ENCODE peak calls at places on chromosome 21, in nine cellular contexts. G is BJ; R is left ventricle myocardium inferior; C is heart left ventricle; W is effector CD8-positive, alpha-beta T cell; Q is BE2C; E is effector CD4-positive, alpha-beta T cell; O is mesendoderm; J is NCI-H2107. L is an unnamed sample.

GRCh38 chr21:41196990-41197389 is 29.0 kb downstream of the BACE2 start:
- DNase-seq in G (no peak), R (no peak), C (no peak), W (no peak), Q (no peak), E (no peak), O (no peak), J (no peak), L (no peak)

GRCh38 chr21:28769683-28770082 is 223.0 kb downstream of the LTN1 start:
- DNase-seq in G (no peak), R (no peak), C (no peak), W (no peak), Q (no peak), E (no peak), O (no peak), J (no peak), L (no peak)

GRCh38 chr21:38341546-38342012 is 84.8 kb downstream of the KCNJ15 start:
- DNase-seq in G (no peak), R (no peak), C (no peak), W (no peak), Q (no peak), E (no peak), O (no peak), J (no peak), L (no peak)

GRCh38 chr21:17501107-17502006 is 11.5 kb upstream of the CXADR start:
- DNase-seq in G (no peak), R (no peak), C (no peak), W (no peak), Q (no peak), E (no peak), O (no peak), J (no peak), L (no peak)

GRCh38 chr21:44760376-44760775 is 41.2 kb downstream of the UBE2G2 start:
- DNase-seq in G (no peak), R (no peak), C (no peak), W (no peak), Q (no peak), E (no peak), O (no peak), J (no peak), L (no peak)

GRCh38 chr21:22728091-22728490 is 1729.9 kb downstream of the NCAM2 start:
- DNase-seq in G (no peak), R (no peak), C (no peak), W (no peak), Q (no peak), E (no peak), O (peak), J (no peak), L (no peak)

GRCh38 chr21:32726742-32727477 is 903 bp downstream of the SYNJ1 start:
- DNase-seq in G (no peak), R (peak), C (peak), W (no peak), Q (peak), E (no peak), O (peak), J (no peak), L (peak)

GRCh38 chr21:45406801-45407628 is 2.0 kb downstream of the COL18A1 start:
- DNase-seq in G (no peak), R (peak), C (no peak), W (no peak), Q (no peak), E (no peak), O (peak), J (no peak), L (no peak)

GRCh38 chr21:42614811-42615342 is 38.5 kb upstream of the PDE9A start:
- DNase-seq in G (no peak), R (no peak), C (no peak), W (peak), Q (peak), E (peak), O (peak), J (no peak), L (no peak)

GRCh38 chr21:41777934-41778815 is 11.3 kb upstream of the RIPK4 start:
- DNase-seq in G (no peak), R (peak), C (peak), W (no peak), Q (peak), E (no peak), O (peak), J (peak), L (peak)

GRCh38 chr21:37452222-37452621 is 85.6 kb downstream of the DYRK1A start:
- DNase-seq in G (peak), R (peak), C (peak), W (no peak), Q (no peak), E (no peak), O (peak), J (no peak), L (no peak)

GRCh38 chr21:23725576-23725975 is 1881.7 kb downstream of the MRPL39 start:
- DNase-seq in G (no peak), R (no peak), C (no peak), W (no peak), Q (peak), E (no peak), O (peak), J (no peak), L (no peak)

GRCh38 chr21:35811115-35811806 is 249.1 kb downstream of the SETD4 start:
- DNase-seq in G (no peak), R (no peak), C (no peak), W (no peak), Q (no peak), E (no peak), O (peak), J (no peak), L (no peak)

GRCh38 chr21:44741921-44742320 is 30.5 kb upstream of the TSPEAR start:
- DNase-seq in G (no peak), R (no peak), C (no peak), W (no peak), Q (no peak), E (no peak), O (no peak), J (no peak), L (no peak)

GRCh38 chr21:36966066-36966845 is at the start of gene HLCS:
- DNase-seq in G (no peak), R (peak), C (peak), W (peak), Q (peak), E (peak), O (peak), J (peak), L (peak)

GRCh38 chr21:39153842-39154241 is 29.4 kb downstream of the PSMG1 start:
- DNase-seq in G (no peak), R (no peak), C (no peak), W (no peak), Q (no peak), E (no peak), O (no peak), J (no peak), L (no peak)

GRCh38 chr21:42118901-42119300 is 47.8 kb downstream of the UMODL1 start:
- DNase-seq in G (no peak), R (no peak), C (no peak), W (no peak), Q (no peak), E (no peak), O (no peak), J (no peak), L (no peak)

GRCh38 chr21:38950388-38951094 is 144.8 kb downstream of the ETS2 start:
- DNase-seq in G (no peak), R (no peak), C (no peak), W (no peak), Q (no peak), E (no peak), O (no peak), J (no peak), L (no peak)

GRCh38 chr21:42199488-42200463 is 19.2 kb upstream of the ABCG1 start:
- DNase-seq in G (peak), R (no peak), C (no peak), W (no peak), Q (no peak), E (no peak), O (peak), J (no peak), L (no peak)

GRCh38 chr21:45586289-45586858 is 44.1 kb upstream of the SLC19A1 start:
- DNase-seq in G (no peak), R (no peak), C (no peak), W (no peak), Q (no peak), E (no peak), O (no peak), J (no peak), L (no peak)

GRCh38 chr21:45532826-45533730 is 9.2 kb downstream of the SLC19A1 start:
- DNase-seq in G (no peak), R (peak), C (no peak), W (no peak), Q (peak), E (no peak), O (no peak), J (no peak), L (peak)

GRCh38 chr21:15192243-15192642 is 127.4 kb upstream of the NRIP1 start:
- DNase-seq in G (no peak), R (no peak), C (no peak), W (no peak), Q (no peak), E (no peak), O (no peak), J (no peak), L (no peak)

GRCh38 chr21:44817914-44818635 is at the start of gene SUMO3:
- DNase-seq in G (no peak), R (peak), C (peak), W (peak), Q (peak), E (peak), O (peak), J (peak), L (peak)

GRCh38 chr21:42406201-42406601 is 2.5 kb downstream of the UBASH3A start:
- DNase-seq in G (no peak), R (no peak), C (no peak), W (peak), Q (no peak), E (peak), O (no peak), J (no peak), L (no peak)

GRCh38 chr21:31530918-31531705 is 128.4 kb upstream of the SOD1 start:
- DNase-seq in G (no peak), R (no peak), C (no peak), W (no peak), Q (peak), E (no peak), O (no peak), J (peak), L (no peak)

GRCh38 chr21:30598802-30599201 is at the start of gene KRTAP6-2:
- DNase-seq in G (no peak), R (no peak), C (no peak), W (no peak), Q (no peak), E (no peak), O (no peak), J (no peak), L (no peak)

GRCh38 chr21:15928196-15928595 is 198.4 kb downstream of the USP25 start:
- DNase-seq in G (no peak), R (no peak), C (no peak), W (no peak), Q (no peak), E (no peak), O (no peak), J (no peak), L (no peak)

GRCh38 chr21:29074007-29074376 is 544 bp upstream of the CCT8 start:
- DNase-seq in G (no peak), R (no peak), C (no peak), W (no peak), Q (no peak), E (no peak), O (no peak), J (no peak), L (no peak)